ENCODE peak calls at places on chromosomes 16 and 17, in seven cellular contexts. Y is right cardiac atrium, R is upper lobe of left lung, E is thoracic aorta, C is IMR-90, T is SK-N-SH, S is prostate gland. D is an unnamed sample.

GRCh38 chr17:4901108-4901647 is 1.7 kb downstream of the CHRNE start:
- DNase-seq in R (no peak), C (no peak), S (no peak), E (no peak), T (no peak), Y (no peak), D (no peak)

GRCh38 chr16:56861092-56861610 is 3.9 kb upstream of the SLC12A3 start:
- DNase-seq in T (peak), R (no peak), E (no peak), C (no peak), S (no peak), Y (no peak), D (no peak)

GRCh38 chr16:10756574-10756973 is 12.9 kb downstream of the NUBP1 start:
- DNase-seq in Y (peak), S (no peak), E (peak), C (peak), R (no peak), T (no peak), D (no peak)

GRCh38 chr16:2528161-2529060 is 2.8 kb downstream of the CEMP1 start:
- DNase-seq in C (no peak), R (peak), Y (peak), E (no peak), T (peak), S (no peak), D (no peak)

GRCh38 chr16:75064403-75065148 is 52.0 kb downstream of the LDHD start:
- DNase-seq in Y (no peak), S (peak), R (no peak), E (no peak), T (no peak), C (peak), D (no peak)

GRCh38 chr16:69444873-69445517 is 20.6 kb downstream of the CYB5B start:
- DNase-seq in Y (no peak), R (no peak), S (no peak), C (peak), T (no peak), E (no peak), D (no peak)

GRCh38 chr16:63913278-63913677 is 1208.6 kb downstream of the CDH11 start:
- DNase-seq in T (no peak), S (no peak), C (no peak), E (no peak), Y (no peak), R (no peak), D (no peak)

GRCh38 chr17:79944251-79944812 is 91.3 kb downstream of the TBC1D16 start:
- DNase-seq in C (no peak), T (peak), E (no peak), S (no peak), R (peak), Y (no peak), D (no peak)

GRCh38 chr17:32960815-32961214 is 30.8 kb upstream of the SPACA3 start:
- DNase-seq in Y (no peak), T (no peak), E (no peak), C (no peak), S (no peak), R (no peak), D (no peak)

GRCh38 chr16:31215287-31216115 is 1.4 kb downstream of the PYDC1 start:
- DNase-seq in C (peak), Y (peak), S (peak), E (no peak), R (peak), T (peak), D (no peak)

GRCh38 chr16:12319464-12320030 is 343.0 kb downstream of the SNX29 start:
- DNase-seq in R (no peak), T (no peak), Y (no peak), S (no peak), E (no peak), C (no peak), D (no peak)

GRCh38 chr17:37283414-37283961 is 92.3 kb upstream of the C17orf78 start:
- DNase-seq in R (no peak), Y (no peak), C (peak), T (no peak), E (no peak), S (no peak), D (no peak)

DNA sequence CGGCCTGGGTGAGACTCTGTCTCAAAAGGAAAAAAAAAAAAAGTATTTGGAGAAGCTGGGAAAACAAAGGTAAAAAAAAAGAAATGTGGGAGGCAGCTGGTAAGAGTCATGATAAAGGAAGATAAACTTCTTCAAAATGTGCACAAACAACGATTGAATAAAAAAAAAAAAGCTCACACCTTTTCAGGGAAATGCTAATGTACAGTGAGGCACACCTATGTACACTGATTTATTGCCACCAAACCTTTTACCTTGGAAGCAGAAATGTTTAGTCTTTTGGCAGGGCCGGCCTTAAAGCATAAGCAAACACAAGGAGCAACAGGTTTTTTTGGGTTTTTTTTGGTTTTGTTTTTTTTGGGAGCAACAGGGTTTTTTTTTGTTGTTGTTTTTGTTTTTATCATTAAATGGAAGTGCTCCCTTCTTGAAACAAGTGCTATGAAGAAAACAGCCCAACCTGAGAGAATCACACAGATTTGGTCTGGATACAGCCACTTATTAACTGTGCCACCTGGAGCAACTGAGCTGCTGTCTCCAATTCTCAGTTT is 29.8 kb upstream of the KCNJ2 start:
- DNase-seq in C (no peak), E (no peak), R (no peak), Y (no peak), T (no peak), S (peak), D (no peak)
- H3K27ac ChIP-seq in C (peak), E (no peak), R (no peak), Y (no peak), T (no peak), S (no peak), D (peak)

DNA sequence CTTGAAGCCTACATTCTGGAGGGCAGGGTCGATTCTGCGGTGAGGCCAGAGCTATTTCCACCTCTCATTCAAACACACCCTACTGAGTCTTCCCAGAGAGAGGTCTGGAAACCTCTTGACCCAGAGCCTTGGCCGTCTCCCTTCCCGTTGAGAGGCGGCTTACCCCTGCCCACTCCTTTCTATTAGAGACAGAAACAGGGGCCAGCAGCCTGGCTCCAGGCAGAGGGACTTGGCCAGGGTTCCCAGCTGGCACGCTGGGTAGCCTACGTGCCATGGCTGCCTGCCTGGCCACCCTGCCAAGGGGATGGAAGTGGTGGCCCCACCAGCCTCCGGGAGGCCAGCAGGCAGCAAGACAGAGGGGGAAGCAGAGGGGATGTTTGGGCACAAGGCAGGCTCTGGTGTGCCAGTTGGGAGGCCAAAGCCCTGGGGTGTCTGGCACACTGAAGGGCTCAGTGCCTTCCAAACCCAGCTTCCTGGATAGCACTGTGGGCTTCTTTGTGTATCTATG is 6.0 kb downstream of the STAC2 start:
- DNase-seq in C (no peak), T (no peak), S (peak), E (no peak), Y (no peak), R (no peak), D (no peak)
- H3K27ac ChIP-seq in C (no peak), T (no peak), S (no peak), E (peak), Y (peak), R (peak), D (no peak)

GRCh38 chr17:45129426-45129939 is 2.8 kb downstream of the PLCD3 start:
- DNase-seq in T (no peak), S (no peak), E (no peak), Y (peak), C (no peak), R (no peak), D (no peak)
- H3K27ac ChIP-seq in T (no peak), S (no peak), E (peak), Y (peak), C (no peak), R (peak), D (peak)

GRCh38 chr16:29806641-29807425 is 504 bp downstream of the MAZ start:
- DNase-seq in S (peak), R (peak), C (no peak), Y (peak), T (peak), E (no peak), D (no peak)
- H3K27ac ChIP-seq in S (peak), R (peak), C (peak), Y (peak), T (peak), E (peak), D (peak)